ENCODE peak calls at places on chromosome 2, in nine cellular contexts. L, T, P, C, M, Q, F, R and U are unnamed samples.

GRCh38 chr2:20313659-20314058 is 37.0 kb downstream of the PUM2 start:
- DNase-seq in P (no peak), M (no peak), Q (no peak), F (peak; percentile 45), C (no peak), T (no peak), L (peak; percentile 31), R (no peak), U (no peak)

GRCh38 chr2:96806468-96807126 is 9.5 kb upstream of the CNNM3 start:
- DNase-seq in L (no peak), F (no peak), R (no peak), M (peak; percentile 89), P (no peak), C (no peak), Q (no peak), T (no peak), U (no peak)

GRCh38 chr2:119749405-119750066 is 10.2 kb upstream of the PTPN4 start:
- DNase-seq in P (no peak), L (no peak), T (no peak), F (peak; percentile 80), M (no peak), C (no peak), Q (peak; percentile 43), R (no peak), U (no peak)

GRCh38 chr2:207352978-207353377 is 176.8 kb upstream of the CREB1 start:
- DNase-seq in F (no peak), M (no peak), T (no peak), L (peak; percentile 18), P (no peak), Q (peak; percentile 20), C (no peak), R (no peak), U (no peak)

GRCh38 chr2:113390133-113390849 is 47.2 kb upstream of the ZNG1B start:
- DNase-seq in Q (peak; percentile 82), R (peak; percentile 52), P (no peak), L (peak; percentile 85), T (peak; percentile 53), C (no peak), F (peak; percentile 78), M (no peak), U (no peak)

GRCh38 chr2:28565720-28566295 is 69.9 kb downstream of the PLB1 start:
- DNase-seq in M (no peak), P (no peak), L (no peak), T (no peak), C (peak; percentile 89), F (no peak), R (no peak), Q (no peak), U (no peak)

GRCh38 chr2:226227341-226227740 is 572.3 kb downstream of the IRS1 start:
- DNase-seq in C (no peak), F (no peak), M (no peak), L (no peak), T (no peak), P (no peak), Q (no peak), R (no peak), U (no peak)

GRCh38 chr2:182456784-182457183 is 29.9 kb upstream of the PDE1A start:
- DNase-seq in P (no peak), C (no peak), R (no peak), F (peak; percentile 11), M (no peak), L (peak; percentile 80), T (peak; percentile 53), Q (peak; percentile 37), U (no peak)

GRCh38 chr2:217370391-217370790 is 510.5 kb upstream of the TNP1 start:
- DNase-seq in R (no peak), L (peak; percentile 61), Q (peak; percentile 55), F (peak; percentile 81), T (no peak), C (no peak), P (no peak), M (no peak), U (no peak)

GRCh38 chr2:42129947-42130346 is 39.2 kb upstream of the EML4 start:
- DNase-seq in M (no peak), Q (no peak), F (no peak), P (no peak), R (no peak), C (no peak), L (no peak), T (no peak), U (no peak)

GRCh38 chr2:164014791-164015190 is 279.0 kb upstream of the FIGN start:
- DNase-seq in R (no peak), F (no peak), T (no peak), L (no peak), C (no peak), Q (no peak), P (no peak), M (no peak), U (no peak)

GRCh38 chr2:236546561-236546961 is 23.1 kb upstream of the ACKR3 start:
- DNase-seq in T (no peak), F (no peak), R (no peak), M (peak; percentile 85), L (no peak), Q (no peak), C (no peak), P (no peak), U (no peak)

GRCh38 chr2:232999354-232999753 is 13.7 kb downstream of the NGEF start:
- DNase-seq in T (no peak), P (no peak), C (no peak), M (peak; percentile 47), F (no peak), L (no peak), R (no peak), Q (no peak), U (no peak)
- TF ChIP-seq CTCF in T (no peak), P (no peak), C (no peak), M (no peak), F (no peak), L (no peak), R (no peak), Q (no peak), U (no peak)

GRCh38 chr2:62467475-62468321 is 38.3 kb downstream of the TMEM17 start:
- DNase-seq in M (no peak), F (peak; percentile 78), R (no peak), Q (peak; percentile 82), L (peak; percentile 84), P (peak; percentile 57), T (no peak), C (no peak), U (no peak)
- TF ChIP-seq CTCF in M (no peak), F (peak; percentile 25), R (no peak), Q (peak; percentile 42), L (peak; percentile 49), P (no peak), T (peak; percentile 29), C (no peak), U (no peak)

GRCh38 chr2:170715932-170716777 is 1.0 kb downstream of the SP5 start:
- DNase-seq in R (peak; percentile 13), Q (no peak), P (no peak), L (no peak), M (no peak), T (no peak), F (no peak), C (no peak), U (no peak)

GRCh38 chr2:170715062-170715931 is at the start of gene SP5:
- DNase-seq in C (peak; percentile 56), P (peak; percentile 79), M (no peak), L (peak; percentile 54), T (no peak), R (peak; percentile 44), F (peak; percentile 33), Q (peak; percentile 37), U (peak; percentile 71)

GRCh38 chr2:170717991-170718589 is 3.0 kb downstream of the SP5 start:
- DNase-seq in L (no peak), C (no peak), P (no peak), F (no peak), M (no peak), Q (no peak), R (no peak), T (no peak), U (no peak)

GRCh38 chr2:170717599-170717963 is 2.4 kb downstream of the SP5 start:
- DNase-seq in C (no peak), M (no peak), F (no peak), L (no peak), P (no peak), R (no peak), T (no peak), Q (no peak), U (no peak)

DNA sequence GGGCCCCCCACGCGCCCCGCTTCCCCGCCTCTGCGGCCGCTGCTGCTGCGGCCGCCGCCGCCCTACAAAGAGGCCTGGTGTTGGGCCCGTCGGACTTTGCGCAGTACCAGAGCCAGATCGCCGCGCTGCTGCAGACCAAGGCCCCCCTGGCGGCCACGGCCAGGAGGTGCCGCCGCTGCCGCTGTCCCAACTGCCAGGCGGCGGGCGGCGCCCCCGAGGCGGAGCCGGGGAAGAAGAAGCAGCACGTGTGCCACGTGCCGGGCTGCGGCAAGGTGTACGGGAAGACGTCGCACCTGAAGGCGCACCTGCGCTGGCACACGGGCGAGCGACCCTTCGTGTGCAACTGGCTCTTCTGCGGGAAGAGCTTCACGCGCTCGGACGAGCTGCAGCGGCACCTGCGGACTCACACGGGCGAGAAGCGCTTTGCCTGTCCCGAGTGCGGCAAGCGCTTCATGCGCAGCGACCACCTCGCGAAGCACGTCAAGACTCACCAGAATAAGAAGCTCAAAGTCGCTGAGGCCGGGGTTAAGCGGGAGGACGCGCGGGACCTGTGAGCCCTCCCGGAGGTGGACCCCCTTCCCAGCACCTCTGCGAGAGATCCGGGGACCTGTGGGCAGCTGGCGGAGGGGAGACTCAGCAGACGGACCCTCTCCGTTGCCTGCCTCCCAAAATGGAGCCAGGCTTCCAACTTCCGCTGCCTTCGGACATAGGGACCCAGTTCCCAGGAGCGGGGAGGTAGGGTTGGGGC is 1.9 kb downstream of the SP5 start:
- DNase-seq in P (peak; percentile 67), M (peak; percentile 80), C (no peak), Q (no peak), T (no peak), L (peak; percentile 29), F (peak; percentile 36), R (peak; percentile 25), U (peak; percentile 72)
- TF ChIP-seq CTCF in P (peak; percentile 52), M (peak; percentile 35), C (peak; percentile 54), Q (peak; percentile 41), T (peak; percentile 34), L (peak; percentile 41), F (no peak), R (peak; percentile 46), U (peak; percentile 45)

GRCh38 chr2:100919316-100919715 is 82.8 kb upstream of the RPL31 start:
- DNase-seq in Q (no peak), M (no peak), T (no peak), F (no peak), L (no peak), P (no peak), R (no peak), C (no peak), U (no peak)
- TF ChIP-seq CTCF in Q (peak; percentile 45), M (no peak), T (peak; percentile 18), F (peak; percentile 45), L (peak; percentile 65), P (peak; percentile 16), R (peak; percentile 18), C (no peak), U (peak; percentile 43)

GRCh38 chr2:233063269-233063975 is 3.3 kb downstream of the INPP5D start:
- DNase-seq in M (peak; percentile 83), R (peak; percentile 65), T (no peak), P (no peak), C (no peak), L (no peak), F (no peak), Q (no peak), U (no peak)
- TF ChIP-seq CTCF in M (no peak), R (no peak), T (no peak), P (no peak), C (no peak), L (no peak), F (no peak), Q (no peak), U (no peak)